ENCODE peak calls at places on chromosomes 2 and 18, in four cellular contexts. M, P, D and J are unnamed samples. For H3K36me3, the result is how much of the 10 kb centered on the place peaks cover.

GRCh38 chr2:109560265-109560664 is 53.5 kb downstream of the SEPTIN10 start:
- DNase-seq in M (peak), P (no peak), D (no peak), J (no peak)

GRCh38 chr18:5894613-5895299 is 566 bp downstream of the TMEM200C start:
- DNase-seq in M (no peak), P (no peak), D (no peak), J (no peak)

GRCh38 chr18:50282521-50283335 is 1.4 kb upstream of the MBD1 start:
- DNase-seq in M (no peak), P (no peak), D (no peak), J (no peak)

GRCh38 chr2:220064282-220065042 is 437.0 kb downstream of the SLC4A3 start:
- DNase-seq in M (no peak), P (no peak), D (no peak), J (no peak)

GRCh38 chr18:74196220-74197119 is 48.1 kb downstream of the TIMM21 start:
- DNase-seq in M (peak), P (peak), D (peak), J (peak)

GRCh38 chr2:58968885-58969284 is 727.8 kb upstream of the FANCL start:
- DNase-seq in M (no peak), P (no peak), D (no peak), J (no peak)

GRCh38 chr2:187261705-187262104 is 186.3 kb downstream of the CALCRL start:
- DNase-seq in M (no peak), P (no peak), D (no peak), J (no peak)

GRCh38 chr2:94956797-94957391 is 68.6 kb upstream of the MAL start:
- DNase-seq in M (peak), P (peak), D (peak), J (peak)

GRCh38 chr18:45255142-45255890 is 360.0 kb upstream of the SLC14A2 start:
- DNase-seq in M (no peak), P (peak), D (no peak), J (no peak)

GRCh38 chr2:19541884-19542283 is 183.5 kb upstream of the OSR1 start:
- DNase-seq in M (no peak), P (no peak), D (no peak), J (no peak)

GRCh38 chr2:25274868-25275574 is 66.7 kb downstream of the DNMT3A start:
- DNase-seq in M (no peak), P (no peak), D (no peak), J (no peak)

GRCh38 chr2:72579595-72580180 is 246.1 kb downstream of the EXOC6B start:
- DNase-seq in M (peak), P (no peak), D (peak), J (no peak)

GRCh38 chr2:140274891-140275290 is 1494.7 kb upstream of the NXPH2 start:
- DNase-seq in M (no peak), P (no peak), D (no peak), J (no peak)

GRCh38 chr2:178247255-178247654 is 52.9 kb downstream of the OSBPL6 start:
- DNase-seq in M (no peak), P (no peak), D (no peak), J (no peak)

GRCh38 chr2:176648691-176649297 is 379.6 kb downstream of the MTX2 start:
- DNase-seq in M (no peak), P (no peak), D (no peak), J (no peak)

GRCh38 chr2:85273732-85274731 is 53.8 kb downstream of the TGOLN2 start:
- DNase-seq in M (no peak), P (peak), D (peak), J (no peak)

GRCh38 chr2:209368924-209369323 is 54.9 kb upstream of the MAP2 start:
- DNase-seq in M (no peak), P (peak), D (peak), J (peak)

GRCh38 chr2:157596992-157597681 is 31.5 kb downstream of the ACVR1C start:
- DNase-seq in M (peak), P (no peak), D (no peak), J (no peak)

GRCh38 chr2:66264354-66264753 is 170.6 kb upstream of the MEIS1 start:
- DNase-seq in M (no peak), P (no peak), D (no peak), J (no peak)

GRCh38 chr2:241070811-241071676 is 31.0 kb downstream of the MTERF4 start:
- DNase-seq in M (no peak), P (no peak), D (no peak), J (no peak)

GRCh38 chr2:119109823-119110222 is 48.7 kb downstream of the C1QL2 start:
- DNase-seq in M (no peak), P (no peak), D (no peak), J (no peak)

GRCh38 chr2:112173646-112174319 is 35.6 kb downstream of the FBLN7 start:
- DNase-seq in M (no peak), P (no peak), D (peak), J (no peak)

GRCh38 chr2:200086911-200087310 is 131.5 kb downstream of the MAIP1 start:
- DNase-seq in M (no peak), P (no peak), D (no peak), J (no peak)

GRCh38 chr18:27887287-27887686 is 289.6 kb downstream of the CDH2 start:
- DNase-seq in M (no peak), P (no peak), D (no peak), J (no peak)

GRCh38 chr18:13278231-13278630 is 59.7 kb downstream of the LDLRAD4 start:
- DNase-seq in M (no peak), P (no peak), D (no peak), J (no peak)

GRCh38 chr2:236568068-236568921 is 1.3 kb upstream of the ACKR3 start:
- DNase-seq in M (no peak), P (peak), D (no peak), J (no peak)

GRCh38 chr2:120379916-120380893 is 34.3 kb downstream of the INHBB start:
- DNase-seq in M (no peak), P (no peak), D (no peak), J (no peak)

GRCh38 chr2:48205137-48205798 is 299.0 kb upstream of the FBXO11 start:
- DNase-seq in M (peak), P (no peak), D (peak), J (no peak)

GRCh38 chr2:101958071-101958470 is 33.7 kb upstream of the IL1R2 start:
- DNase-seq in M (no peak), P (no peak), D (no peak), J (no peak)

GRCh38 chr2:228957075-228957474 is 314.0 kb downstream of the PID1 start:
- DNase-seq in M (no peak), P (no peak), D (no peak), J (no peak)

GRCh38 chr2:201260302-201260800 is at the start of gene CASP8:
- DNase-seq in M (peak), P (peak), D (peak), J (no peak)

GRCh38 chr18:64405161-64405560 is 256.3 kb upstream of the LINC00305 start:
- DNase-seq in M (no peak), P (no peak), D (no peak), J (no peak)

GRCh38 chr18:39039828-39040227 is 1474.2 kb upstream of the CELF4 start:
- DNase-seq in M (no peak), P (no peak), D (no peak), J (no peak)

GRCh38 chr18:39033312-39033711 is 1467.7 kb upstream of the CELF4 start:
- DNase-seq in M (no peak), P (no peak), D (no peak), J (no peak)

DNA sequence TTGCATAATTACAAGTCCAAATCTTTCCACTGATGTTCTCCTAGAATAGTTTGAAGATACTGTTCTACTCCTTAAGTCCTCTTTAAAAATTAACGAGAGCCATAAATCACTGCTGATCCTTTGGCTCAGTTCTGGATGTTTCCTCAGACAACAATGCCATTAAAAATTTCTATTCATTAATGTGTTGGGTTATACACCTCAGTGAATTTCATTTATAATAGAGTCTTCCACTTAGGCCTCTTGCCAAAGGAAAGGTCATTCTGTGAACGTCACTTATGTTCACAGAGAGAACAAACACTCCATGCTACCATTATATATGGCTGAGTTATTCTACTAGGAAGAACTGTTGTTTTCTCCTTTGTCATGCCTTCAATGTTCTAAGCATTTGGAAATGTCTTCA is 1472.3 kb upstream of the CELF4 start:
- DNase-seq in M (no peak), P (no peak), D (no peak), J (no peak)
- TF ChIP-seq POLR2AphosphoS5 in M (no peak), P (no peak), D (no peak), J (no peak)

DNA sequence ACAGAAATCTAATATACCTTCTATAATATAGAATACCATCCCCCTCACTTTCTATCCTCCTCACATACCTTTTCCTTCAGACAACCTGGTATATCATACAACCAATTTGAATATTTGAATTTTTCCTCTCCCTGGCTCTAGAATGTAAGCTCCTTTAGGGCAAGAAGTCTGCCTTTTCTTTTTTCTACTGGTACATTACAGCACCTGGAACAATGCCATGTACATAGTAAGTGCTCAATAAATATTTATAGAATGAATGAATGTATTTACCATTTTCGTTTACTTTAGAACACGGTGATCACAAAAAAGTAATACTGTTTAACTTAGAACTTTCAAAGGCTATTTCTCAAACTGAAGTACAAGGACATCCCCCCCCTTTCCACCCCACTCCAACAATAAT is 187.6 kb downstream of the STK39 start:
- DNase-seq in M (no peak), P (no peak), D (no peak), J (no peak)
- H3K36me3 ChIP-seq in M (under half), P (under half), D (under half), J (under half)

GRCh38 chr2:230969673-230970015 is 26.3 kb upstream of the SPATA3 start:
- DNase-seq in M (no peak), P (no peak), D (no peak), J (no peak)
- TF ChIP-seq POLR2AphosphoS5 in M (no peak), P (no peak), D (no peak), J (no peak)

GRCh38 chr2:28948160-28948559 is 32.9 kb upstream of the TOGARAM2 start:
- DNase-seq in M (no peak), P (no peak), D (no peak), J (no peak)
- H3K36me3 ChIP-seq in M (half or more), P (under half), D (under half), J (half or more)

DNA sequence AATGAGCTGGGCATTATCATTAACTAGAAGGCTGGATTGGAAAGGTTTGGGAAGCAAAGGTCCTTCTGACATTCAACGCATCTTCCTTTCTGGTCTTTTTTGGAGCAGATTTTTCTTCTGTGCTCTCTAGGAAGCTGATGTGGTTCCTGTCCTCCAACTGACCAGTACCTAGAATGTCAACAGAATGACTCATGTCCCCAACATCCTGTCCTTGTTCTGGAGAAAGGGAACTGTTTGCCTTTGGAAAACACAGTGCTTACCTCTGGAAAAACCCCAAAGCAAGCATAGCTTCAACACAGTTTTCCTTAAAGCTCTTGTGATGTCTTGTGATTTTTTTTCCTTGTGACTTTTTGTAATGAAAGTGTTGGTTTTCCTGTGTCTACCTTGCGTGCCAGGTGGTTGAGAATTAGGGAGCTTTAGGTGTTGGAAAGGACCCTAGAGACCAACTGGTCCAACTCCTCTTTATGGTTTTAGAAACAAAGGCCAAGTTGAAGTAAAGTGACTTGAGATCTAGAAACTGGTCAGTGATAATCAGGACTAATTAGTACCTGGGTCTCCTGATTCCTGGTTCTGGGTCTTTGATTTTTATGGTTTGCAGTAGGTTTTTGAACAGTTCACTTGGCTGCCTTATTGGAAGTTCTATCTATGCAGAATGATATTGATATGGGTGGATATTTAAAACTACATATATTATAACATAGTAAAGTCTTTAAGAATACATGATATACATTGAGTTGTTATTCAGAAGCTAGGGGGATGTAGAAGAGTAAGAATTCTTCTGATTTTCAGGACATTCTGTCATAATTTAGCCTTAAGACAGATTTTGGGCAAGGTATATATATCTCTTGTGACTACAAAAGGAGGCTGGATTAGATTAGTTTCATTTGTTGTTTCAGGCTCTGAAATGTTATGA is 70.5 kb downstream of the FMNL2 start:
- DNase-seq in M (no peak), P (no peak), D (peak), J (peak)
- TF ChIP-seq POLR2AphosphoS5 in M (no peak), P (no peak), D (no peak), J (no peak)

GRCh38 chr18:77013777-77014525 is 118.6 kb downstream of the MBP start:
- DNase-seq in M (no peak), P (peak), D (no peak), J (no peak)
- H3K36me3 ChIP-seq in M (under half), P (under half), D (under half), J (under half)

DNA sequence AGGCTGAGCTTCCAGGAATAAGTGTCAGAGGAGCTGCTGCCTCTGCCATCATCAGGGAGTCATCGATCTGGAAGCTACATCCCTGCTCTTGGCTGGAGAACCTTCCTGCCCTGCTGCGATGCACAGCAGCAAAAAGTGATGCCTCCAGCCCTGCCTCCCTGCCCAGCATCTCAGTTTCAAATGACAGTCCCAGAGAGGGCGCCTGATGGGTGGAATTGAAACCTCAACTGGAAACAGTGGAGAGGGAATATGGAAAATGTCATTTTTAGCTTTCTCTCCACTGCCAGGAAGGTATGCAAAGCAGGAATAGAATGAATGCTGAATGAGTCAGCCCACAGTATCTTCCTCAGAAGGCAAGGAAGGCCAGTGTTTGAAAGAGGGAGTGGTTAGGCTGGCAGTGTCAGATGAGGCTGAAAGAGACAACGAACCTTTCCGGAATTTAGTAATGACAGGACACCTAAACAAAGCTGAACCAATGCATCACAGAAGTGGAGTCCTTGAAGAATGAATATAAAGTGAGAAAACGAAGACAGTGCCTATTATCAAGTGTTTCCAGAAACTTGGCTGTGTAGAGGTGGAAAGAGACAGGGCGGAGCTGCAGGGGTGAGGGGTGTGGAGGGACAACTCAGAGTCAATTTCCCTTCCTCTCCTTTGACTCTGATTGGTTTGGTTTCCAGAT is 153.9 kb upstream of the NDUFV2 start:
- DNase-seq in M (peak), P (no peak), D (no peak), J (no peak)
- TF ChIP-seq POLR2AphosphoS5 in M (no peak), P (no peak), D (no peak), J (no peak)

GRCh38 chr2:105274046-105274445 is 32.5 kb downstream of the GPR45 start:
- DNase-seq in M (no peak), P (no peak), D (no peak), J (no peak)
- H3K36me3 ChIP-seq in M (half or more), P (under half), D (half or more), J (under half)

GRCh38 chr2:99938250-99938649 is 204.1 kb downstream of the AFF3 start:
- DNase-seq in M (no peak), P (no peak), D (no peak), J (no peak)

GRCh38 chr2:99942948-99943347 is 199.4 kb downstream of the AFF3 start:
- DNase-seq in M (no peak), P (no peak), D (no peak), J (no peak)

GRCh38 chr2:99939135-99939534 is 203.3 kb downstream of the AFF3 start:
- DNase-seq in M (no peak), P (no peak), D (no peak), J (no peak)

GRCh38 chr2:99944019-99944418 is 198.4 kb downstream of the AFF3 start:
- DNase-seq in M (no peak), P (no peak), D (no peak), J (no peak)

DNA sequence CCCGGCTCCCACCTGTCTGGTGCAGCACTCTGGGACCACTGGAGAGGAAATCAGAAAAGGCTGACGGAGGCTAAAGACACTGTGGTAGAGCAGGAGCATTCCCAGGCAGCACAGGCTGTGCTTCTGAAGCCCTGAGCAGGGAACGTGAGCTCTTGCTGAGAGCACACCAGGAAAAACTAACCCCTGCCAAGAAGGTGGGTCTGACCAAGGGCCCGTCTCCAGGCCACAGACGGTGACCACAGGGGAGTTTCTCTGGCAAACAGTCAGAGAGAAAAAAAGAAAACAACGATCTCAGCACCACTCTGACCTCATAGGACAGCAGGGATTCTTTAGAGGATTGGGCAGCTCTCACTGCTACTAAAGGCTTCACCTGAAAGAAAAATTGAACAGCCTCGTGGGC is 201.4 kb downstream of the AFF3 start:
- DNase-seq in M (no peak), P (no peak), D (no peak), J (no peak)
- TF ChIP-seq POLR2AphosphoS5 in M (no peak), P (no peak), D (no peak), J (no peak)

DNA sequence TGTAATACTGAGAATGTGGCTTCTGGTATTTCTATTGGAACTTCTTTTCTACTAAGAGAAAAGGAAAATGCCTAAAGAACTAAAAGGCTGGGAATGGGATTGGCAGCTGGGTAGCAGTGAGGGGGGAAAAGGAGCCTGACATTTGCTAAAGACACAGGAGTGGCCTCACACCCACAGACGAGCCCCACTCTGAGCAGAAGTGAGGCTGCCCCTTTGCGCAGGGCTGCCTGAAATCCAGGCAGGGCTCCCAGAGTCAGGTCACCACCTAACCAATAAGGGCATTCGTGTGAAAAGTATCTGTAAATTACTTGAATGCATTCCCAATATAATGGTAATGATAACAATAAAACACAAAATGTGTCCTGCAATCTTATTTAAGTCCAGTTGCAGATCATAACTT is 75.5 kb downstream of the LRP2 start:
- DNase-seq in M (no peak), P (no peak), D (no peak), J (no peak)
- H3K36me3 ChIP-seq in M (under half), P (under half), D (under half), J (under half)